ENCODE peak calls at places on chromosomes 13 and 19, in four cellular contexts. Y is foreskin fibroblast, E is left lung, P is AG04450. W is an unnamed sample.

GRCh38 chr13:46698910-46699460 is 98.0 kb downstream of the ESD start:
- DNase-seq in Y (peak; percentile 24), E (no peak), P (no peak), W (no peak)

GRCh38 chr13:85741017-85741416 is 58.2 kb downstream of the SLITRK6 start:
- DNase-seq in Y (no peak), E (no peak), P (no peak), W (no peak)

GRCh38 chr19:41299755-41300089 is 10.2 kb upstream of the CCDC97 start:
- DNase-seq in Y (peak; percentile 88), E (peak; percentile 64), P (peak; percentile 80), W (no peak)

GRCh38 chr19:46069841-46070341 is 29.1 kb upstream of the IGFL4 start:
- DNase-seq in Y (peak; percentile 95), E (no peak), P (peak; percentile 74), W (peak; percentile 80)

GRCh38 chr13:76764429-76764828 is 121.8 kb downstream of the KCTD12 start:
- DNase-seq in Y (peak; percentile 68), E (peak; percentile 75), P (no peak), W (no peak)

GRCh38 chr13:74922963-74923362 is 559.0 kb downstream of the TBC1D4 start:
- DNase-seq in Y (no peak), E (no peak), P (no peak), W (no peak)

GRCh38 chr13:21573920-21574712 is 29.9 kb downstream of the MICU2 start:
- DNase-seq in Y (no peak), E (no peak), P (no peak), W (no peak)

GRCh38 chr13:69935043-69935442 is 172.6 kb upstream of the ATXN8OS start:
- DNase-seq in Y (no peak), E (no peak), P (no peak), W (no peak)

GRCh38 chr13:81017525-81018152 is 676.7 kb upstream of the SPRY2 start:
- DNase-seq in Y (peak; percentile 70), E (no peak), P (no peak), W (peak; percentile 23)

GRCh38 chr13:25691654-25692053 is 319.9 kb downstream of the ATP8A2 start:
- DNase-seq in Y (no peak), E (no peak), P (no peak), W (no peak)

GRCh38 chr13:111359237-111359915 is 38.9 kb downstream of the TEX29 start:
- DNase-seq in Y (peak; percentile 58), E (no peak), P (no peak), W (no peak)

GRCh38 chr13:109787135-109787954 is 962 bp upstream of the IRS2 start:
- DNase-seq in Y (peak; percentile 73), E (peak; percentile 41), P (no peak), W (no peak)

GRCh38 chr19:38734426-38735256 is 9.6 kb downstream of the CAPN12 start:
- DNase-seq in Y (peak; percentile 49), E (peak; percentile 33), P (no peak), W (no peak)

DNA sequence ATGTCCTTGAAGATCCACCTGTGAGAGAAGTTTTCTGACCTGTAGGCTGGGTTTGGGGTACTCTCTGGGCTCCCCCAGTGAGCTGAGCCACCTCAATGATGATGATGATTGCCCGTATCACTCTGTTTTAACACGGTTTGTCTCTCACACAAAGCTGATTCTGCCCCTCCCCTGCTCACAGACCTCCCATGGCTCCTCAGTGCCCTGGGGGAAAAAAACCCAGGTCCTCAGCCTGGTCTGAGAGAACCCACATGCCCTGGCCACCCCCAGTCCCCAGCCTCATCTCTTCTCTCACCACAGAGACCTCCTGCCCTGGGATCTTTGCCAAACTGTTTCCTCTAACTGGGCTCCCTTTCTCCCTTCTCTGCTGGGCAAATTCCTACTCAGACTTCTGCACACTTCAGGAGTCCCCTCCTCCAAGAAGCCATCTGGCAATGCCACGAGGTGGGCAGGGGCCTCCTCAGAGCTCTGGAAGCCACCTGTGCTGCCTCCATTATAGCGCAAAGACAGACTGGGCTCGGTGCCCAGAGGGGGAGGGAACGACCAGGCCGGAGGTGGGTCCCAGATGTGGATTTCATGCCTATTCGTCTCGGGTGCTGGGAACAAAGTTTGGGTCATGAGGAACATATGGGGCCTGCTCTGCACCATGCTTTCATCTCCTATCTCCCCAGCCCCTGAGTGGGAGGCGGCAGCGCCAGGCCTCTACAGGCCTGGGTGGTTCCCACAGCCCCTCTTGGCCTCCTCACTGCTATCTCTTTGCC is 8.5 kb upstream of the CA11 start:
- DNase-seq in Y (peak; percentile 60), E (no peak), P (no peak), W (no peak)
- H3K4me3 ChIP-seq in Y (no peak overlapping the region), E (no peak overlapping the region), P (no peak overlapping the region), W (no peak overlapping the region)

DNA sequence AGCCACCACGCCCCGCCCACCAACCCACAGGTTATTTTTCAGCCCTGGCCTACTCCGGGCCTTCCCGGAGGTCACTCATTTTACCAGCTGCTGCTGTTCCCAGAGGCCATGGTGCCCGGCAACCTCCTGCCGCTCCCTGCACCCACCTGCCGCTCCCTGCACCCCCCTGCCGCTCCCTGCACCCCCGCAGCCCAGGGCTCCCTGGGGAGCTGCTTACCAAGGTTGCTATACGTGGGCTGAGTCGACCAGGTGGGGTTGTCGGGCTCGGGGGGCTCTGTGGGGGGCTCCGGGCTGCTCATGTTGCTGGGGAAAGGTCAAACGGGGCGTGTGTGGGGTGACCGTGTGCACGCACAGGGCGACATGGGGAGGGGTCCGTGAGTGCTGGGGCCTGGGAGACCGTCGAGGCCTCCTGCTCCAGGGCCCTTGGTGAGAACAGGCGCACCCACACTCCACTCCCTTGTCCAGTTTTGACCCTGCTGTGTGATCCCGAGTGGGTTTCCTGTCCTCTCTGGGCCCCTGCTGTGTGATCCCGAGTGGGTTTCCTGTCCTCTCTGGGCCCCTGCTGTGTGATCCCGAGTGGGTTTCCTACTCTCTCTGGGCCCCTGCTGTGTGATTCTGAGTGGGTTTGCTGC is 1.2 kb downstream of the PEAK3 start:
- DNase-seq in Y (no peak), E (no peak), P (no peak), W (no peak)
- H3K4me3 ChIP-seq in Y (no peak overlapping the region), E (no peak overlapping the region), P (no peak overlapping the region), W (no peak overlapping the region)

DNA sequence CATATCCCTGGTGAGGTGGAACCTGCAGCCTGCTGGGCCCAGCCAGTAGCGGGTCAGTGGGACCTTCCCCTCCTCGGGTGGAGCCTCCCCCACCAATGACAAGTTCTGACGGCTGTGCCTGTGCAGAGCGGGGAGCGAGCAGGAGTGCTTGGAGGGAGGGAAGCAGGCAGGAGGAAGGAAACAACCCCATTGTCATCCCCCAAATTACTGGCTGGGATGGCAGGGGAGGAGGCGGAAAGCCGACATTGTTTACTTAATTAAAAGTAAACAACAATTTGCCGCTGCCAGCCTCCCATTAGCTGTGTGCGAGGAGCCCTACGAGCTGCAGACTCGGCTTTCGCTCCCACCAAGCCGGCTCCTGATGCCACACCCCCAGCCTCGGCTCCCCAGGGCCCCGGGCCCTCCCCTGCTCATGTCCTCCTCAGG is 45.5 kb downstream of the LYL1 start:
- DNase-seq in Y (no peak), E (no peak), P (no peak), W (no peak)
- H3K4me3 ChIP-seq in Y (no peak overlapping the region), E (no peak overlapping the region), P (peak overlapping the region; percentile 4), W (no peak overlapping the region)

GRCh38 chr13:90808838-90809237 is 538.6 kb upstream of the MIR17HG start:
- DNase-seq in Y (no peak), E (no peak), P (no peak), W (no peak)
- H3K4me3 ChIP-seq in Y (no peak overlapping the region), E (no peak overlapping the region), P (no peak overlapping the region), W (no peak overlapping the region)

DNA sequence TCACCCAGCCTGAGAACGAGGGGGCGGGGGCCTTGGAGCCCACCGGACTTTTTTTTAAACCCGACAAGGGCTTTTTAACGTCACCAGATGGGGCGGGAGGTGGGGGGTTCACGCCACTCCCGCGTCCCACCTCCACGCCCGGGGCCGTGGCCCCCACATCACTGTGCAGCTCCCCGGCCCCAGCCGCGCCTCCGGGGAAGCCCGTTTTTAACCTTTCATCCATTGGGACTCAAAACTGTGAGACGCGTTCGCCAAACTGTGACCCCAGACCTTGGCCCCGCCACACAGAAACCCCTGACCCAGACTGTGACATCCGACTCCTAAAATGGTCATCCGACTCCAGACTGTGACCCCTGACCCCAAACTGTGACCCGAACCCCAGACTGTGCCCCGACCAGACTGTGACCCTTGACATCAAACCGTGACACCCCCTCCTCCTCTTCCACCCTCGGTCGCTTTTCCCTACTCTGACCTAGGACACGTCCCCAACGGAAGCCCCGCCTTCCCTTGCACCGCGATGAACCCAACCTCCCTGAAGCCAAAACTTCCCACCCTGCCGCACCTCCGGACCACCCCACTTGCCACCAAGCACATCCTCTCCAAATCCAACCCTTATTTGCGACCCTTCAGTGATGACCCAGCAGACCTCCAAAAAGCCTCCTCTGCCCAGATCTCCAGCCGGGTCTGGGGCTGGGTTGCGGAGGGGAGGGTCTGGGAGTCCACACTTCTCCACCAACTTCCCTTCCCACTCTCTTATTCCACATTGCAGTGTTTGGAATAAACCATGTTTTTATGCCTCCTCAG is 1.5 kb upstream of the GRWD1 start:
- DNase-seq in Y (no peak), E (no peak), P (no peak), W (no peak)
- H3K4me3 ChIP-seq in Y (peak overlapping the region; percentile 89), E (no peak overlapping the region), P (peak overlapping the region; percentile 96), W (peak overlapping the region; percentile 100)

DNA sequence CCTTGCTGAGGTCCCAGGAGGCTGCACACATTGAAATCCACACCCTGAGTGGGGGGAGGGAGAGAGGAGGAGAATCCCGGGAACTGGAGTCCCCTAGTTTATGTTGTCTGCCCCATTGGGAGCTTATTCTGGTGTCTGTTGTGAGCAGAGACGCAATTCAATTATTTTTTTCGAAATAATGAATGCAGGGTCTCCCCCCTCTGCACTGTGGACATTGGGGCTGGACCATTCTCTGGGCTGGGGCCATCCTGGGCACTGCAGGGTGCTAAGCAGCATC is 48.0 kb downstream of the GNG7 start:
- DNase-seq in Y (no peak), E (no peak), P (no peak), W (no peak)
- H3K4me3 ChIP-seq in Y (no peak overlapping the region), E (no peak overlapping the region), P (no peak overlapping the region), W (no peak overlapping the region)

DNA sequence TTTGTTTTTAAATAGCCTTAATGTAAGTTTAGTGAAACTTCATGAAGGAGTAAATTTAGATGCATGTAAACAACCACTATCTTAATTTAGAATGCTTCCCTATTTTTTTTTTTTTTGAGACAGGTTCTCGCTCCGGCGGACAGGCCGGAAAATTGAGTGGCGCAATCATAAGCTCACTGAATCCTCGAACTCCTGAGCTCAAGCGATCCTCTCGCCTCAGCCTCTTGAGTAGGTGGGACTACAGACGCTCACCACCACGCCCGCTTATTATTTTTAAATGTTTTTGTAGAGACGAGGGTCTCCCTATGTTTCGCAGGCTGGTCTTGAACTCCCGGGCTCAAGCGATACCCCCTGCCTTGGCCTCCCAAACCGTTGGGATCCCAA is 1.6 kb downstream of the TEX30 start:
- DNase-seq in Y (no peak), E (no peak), P (no peak), W (no peak)
- H3K4me3 ChIP-seq in Y (no peak overlapping the region), E (no peak overlapping the region), P (no peak overlapping the region), W (no peak overlapping the region)

DNA sequence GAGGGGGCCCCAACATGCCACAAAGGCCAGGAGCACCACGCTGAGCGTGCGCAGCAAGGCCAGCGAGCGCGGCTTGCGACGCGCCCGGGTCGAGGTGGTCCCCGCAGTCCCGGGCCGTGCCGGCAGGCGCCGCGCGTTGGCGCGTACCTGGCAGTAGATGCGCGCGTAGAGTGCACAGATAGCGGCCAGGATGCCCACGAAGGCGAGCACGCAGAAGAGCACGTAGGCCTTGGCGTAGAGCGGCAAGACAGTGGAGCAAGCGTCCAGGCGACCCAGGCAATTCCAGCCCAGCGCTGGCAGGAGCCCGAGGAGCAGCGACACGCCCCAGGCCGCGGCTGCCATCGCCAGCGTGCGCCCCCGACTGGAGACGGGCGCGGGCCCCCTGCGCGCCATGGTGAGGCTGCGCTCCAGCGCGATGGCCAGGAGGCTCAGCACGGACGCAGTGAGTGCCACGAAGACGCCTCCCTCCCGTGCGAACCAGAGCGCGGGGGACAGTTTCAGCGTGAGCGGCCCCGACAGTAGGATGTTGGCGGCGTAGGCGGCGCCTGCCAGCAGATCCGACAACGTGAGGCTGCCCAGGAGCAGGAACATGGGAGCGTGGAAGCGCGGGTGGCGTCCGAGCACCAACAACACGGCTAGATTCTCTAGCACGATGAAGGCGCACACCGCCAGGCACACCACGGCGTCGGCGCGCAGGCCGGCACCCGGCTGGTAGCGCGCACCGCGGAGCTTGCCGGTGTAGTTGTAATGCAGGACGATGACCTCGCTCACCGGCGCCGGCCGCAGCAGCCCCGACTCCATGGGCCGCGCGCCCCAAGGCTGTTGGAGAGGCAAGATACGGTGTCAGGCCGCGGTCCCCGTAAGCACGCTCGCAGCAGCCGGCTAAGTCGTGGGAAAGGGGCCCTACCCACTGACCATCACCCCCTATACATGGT is 2.8 kb downstream of the S1PR5 start:
- DNase-seq in Y (no peak), E (no peak), P (no peak), W (no peak)
- H3K4me3 ChIP-seq in Y (no peak overlapping the region), E (no peak overlapping the region), P (no peak overlapping the region), W (no peak overlapping the region)

W was measured in astrocyte of the cerebellum.